ENCODE peak calls at places on chromosome 13, in nine cellular contexts. N is AG08396; P is EH; V is central memory CD4-positive, alpha-beta T cell; I is A549; J is fibroblast of the conjunctiva; O is left lobe of liver; U is T-helper 9 cell; R is mammary epithelial cell. M is an unnamed sample.
A peak's percentile ranks its signal among the peaks of the same experiment; 100 is the strongest.

GRCh38 chr13:73412933-73413332 is 354.1 kb downstream of the KLF5 start:
- DNase-seq in N (no peak), P (no peak), V (no peak), I (no peak), J (no peak), O (no peak), U (no peak), R (peak; percentile 87), M (no peak)

GRCh38 chr13:51721485-51721884 is 82.5 kb downstream of the DHRS12 start:
- DNase-seq in N (no peak), P (no peak), V (no peak), I (no peak), J (no peak), O (no peak), U (no peak), R (no peak), M (no peak)

GRCh38 chr13:71408416-71408815 is 458.6 kb downstream of the DACH1 start:
- DNase-seq in N (no peak), P (no peak), V (no peak), I (no peak), J (no peak), O (no peak), U (no peak), R (peak; percentile 50), M (no peak)

GRCh38 chr13:79810671-79811070 is 329.7 kb downstream of the NDFIP2 start:
- DNase-seq in N (peak; percentile 54), P (peak; percentile 81), V (no peak), I (peak; percentile 4), J (no peak), O (no peak), U (no peak), R (peak; percentile 22), M (no peak)

GRCh38 chr13:99577934-99578917 is 77.0 kb downstream of the TM9SF2 start:
- DNase-seq in N (peak; percentile 27), P (peak; percentile 22), V (no peak), I (no peak), J (no peak), O (peak; percentile 76), U (no peak), R (no peak), M (no peak)

GRCh38 chr13:74755065-74755464 is 620.9 kb upstream of the KLF12 start:
- DNase-seq in N (no peak), P (no peak), V (no peak), I (no peak), J (no peak), O (no peak), U (no peak), R (no peak), M (no peak)

GRCh38 chr13:105847532-105848295 is 687.7 kb downstream of the EFNB2 start:
- DNase-seq in N (no peak), P (no peak), V (no peak), I (no peak), J (no peak), O (no peak), U (no peak), R (no peak), M (no peak)

GRCh38 chr13:36981156-36981743 is 17.9 kb downstream of the ALG5 start:
- DNase-seq in N (peak; percentile 19), P (peak; percentile 67), V (no peak), I (no peak), J (peak; percentile 56), O (no peak), U (no peak), R (peak; percentile 11), M (no peak)

GRCh38 chr13:107185889-107186288 is 618.0 kb upstream of the ARGLU1 start:
- DNase-seq in N (peak; percentile 17), P (no peak), V (no peak), I (no peak), J (no peak), O (no peak), U (no peak), R (no peak), M (no peak)

GRCh38 chr13:27022571-27023311 is 148.9 kb downstream of the USP12 start:
- DNase-seq in N (peak; percentile 68), P (peak; percentile 87), V (no peak), I (peak; percentile 41), J (peak; percentile 9), O (peak; percentile 29), U (no peak), R (peak; percentile 19), M (no peak)

GRCh38 chr13:48318714-48319457 is 15.3 kb downstream of the RB1 start:
- DNase-seq in N (no peak), P (no peak), V (no peak), I (no peak), J (no peak), O (no peak), U (no peak), R (no peak), M (no peak)

GRCh38 chr13:77544365-77544764 is 8.9 kb downstream of the SCEL start:
- DNase-seq in N (peak; percentile 10), P (peak; percentile 35), V (no peak), I (no peak), J (peak; percentile 48), O (peak; percentile 56), U (no peak), R (no peak), M (peak; percentile 65)

GRCh38 chr13:46620029-46620428 is 67.1 kb downstream of the LRCH1 start:
- DNase-seq in N (no peak), P (no peak), V (no peak), I (no peak), J (no peak), O (no peak), U (no peak), R (no peak), M (no peak)

GRCh38 chr13:44465318-44465717 is 91.7 kb downstream of the SERP2 start:
- DNase-seq in N (no peak), P (peak; percentile 22), V (no peak), I (no peak), J (no peak), O (no peak), U (no peak), R (peak; percentile 49), M (no peak)

GRCh38 chr13:31749929-31750328 is 10.6 kb downstream of the RXFP2 start:
- DNase-seq in N (peak; percentile 57), P (peak; percentile 98), V (no peak), I (no peak), J (peak; percentile 53), O (no peak), U (no peak), R (peak; percentile 81), M (no peak)